ENCODE peak calls at places on chromosomes 16 and 17, in seven cellular contexts. B, Q, I, J, L, S and T are unnamed samples.

GRCh38 chr17:28661635-28662526 is at the start of the genes SDF2 and SUPT6H:
- DNase-seq in B (peak), Q (peak), I (peak), J (peak), L (peak), S (peak), T (no peak)

GRCh38 chr17:75348386-75349012 is 57.0 kb downstream of the GRB2 start:
- DNase-seq in B (no peak), Q (no peak), I (no peak), J (no peak), L (no peak), S (no peak), T (no peak)

GRCh38 chr16:75227361-75228142 is 8.8 kb downstream of the CTRB1 start:
- DNase-seq in B (no peak), Q (no peak), I (no peak), J (no peak), L (peak), S (no peak), T (no peak)

GRCh38 chr16:4713663-4714501 is 20.2 kb downstream of the ANKS3 start:
- DNase-seq in B (no peak), Q (no peak), I (no peak), J (no peak), L (no peak), S (no peak), T (no peak)

GRCh38 chr16:58733248-58733670 is 857 bp downstream of the GOT2 start:
- DNase-seq in B (no peak), Q (no peak), I (no peak), J (no peak), L (no peak), S (no peak), T (no peak)

GRCh38 chr17:71689782-71690181 is 431.0 kb upstream of the SOX9 start:
- DNase-seq in B (no peak), Q (no peak), I (no peak), J (no peak), L (no peak), S (no peak), T (no peak)

GRCh38 chr16:30010817-30011504 is at the start of gene DOC2A:
- DNase-seq in B (no peak), Q (no peak), I (no peak), J (no peak), L (no peak), S (no peak), T (no peak)

GRCh38 chr17:76565728-76566612 is 19.7 kb downstream of the ST6GALNAC2 start:
- DNase-seq in B (no peak), Q (no peak), I (no peak), J (no peak), L (no peak), S (no peak), T (no peak)

GRCh38 chr16:80899804-80900592 is 95.6 kb upstream of the CDYL2 start:
- DNase-seq in B (peak), Q (peak), I (peak), J (peak), L (peak), S (peak), T (peak)

GRCh38 chr16:35214840-35215239 is 1755.4 kb downstream of the TP53TG3F start:
- DNase-seq in B (no peak), Q (no peak), I (no peak), J (no peak), L (no peak), S (no peak), T (no peak)

DNA sequence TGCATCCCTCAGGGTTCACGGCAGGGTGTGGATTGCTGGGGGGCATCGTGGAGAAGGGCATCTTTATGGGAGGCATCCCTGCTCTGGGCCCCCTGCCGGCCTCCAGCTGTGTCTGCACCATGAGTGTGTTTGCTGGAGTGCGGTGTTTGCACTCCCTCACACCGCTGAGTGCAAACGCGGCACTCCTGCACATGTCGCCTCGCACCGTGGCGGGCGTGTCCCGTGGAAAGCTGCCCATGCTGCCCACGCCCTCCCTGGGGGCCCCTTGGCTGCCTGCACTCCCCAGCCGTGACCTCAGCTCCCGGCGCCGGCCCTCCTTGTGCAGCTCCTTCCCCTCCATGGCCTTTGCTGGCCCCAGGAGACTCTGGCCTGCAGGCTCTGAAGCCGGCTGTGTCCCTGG is 74.6 kb upstream of the ZNF750 start:
- DNase-seq in B (no peak), Q (no peak), I (peak), J (no peak), L (no peak), S (no peak), T (no peak)
- TF ChIP-seq CTCF in B (peak), Q (peak), I (no peak), J (no peak), L (peak), S (no peak), T (peak)

GRCh38 chr16:1283296-1283695 is 26.1 kb upstream of the UBE2I start:
- DNase-seq in B (no peak), Q (no peak), I (no peak), J (no peak), L (no peak), S (no peak), T (no peak)

GRCh38 chr16:1283996-1284592 is 25.3 kb upstream of the UBE2I start:
- DNase-seq in B (no peak), Q (no peak), I (no peak), J (no peak), L (no peak), S (no peak), T (no peak)

GRCh38 chr16:1280783-1281182 is 24.9 kb downstream of the TPSD1 start:
- DNase-seq in B (no peak), Q (no peak), I (no peak), J (no peak), L (no peak), S (no peak), T (no peak)

GRCh38 chr16:1281517-1281916 is 25.6 kb downstream of the TPSD1 start:
- DNase-seq in B (no peak), Q (no peak), I (no peak), J (no peak), L (no peak), S (no peak), T (no peak)

GRCh38 chr16:1282275-1282995 is 26.6 kb downstream of the TPSD1 start:
- DNase-seq in B (no peak), Q (no peak), I (no peak), J (no peak), L (no peak), S (no peak), T (no peak)
- TF ChIP-seq CTCF in B (no peak), Q (no peak), I (no peak), J (no peak), L (no peak), S (no peak), T (no peak)

DNA sequence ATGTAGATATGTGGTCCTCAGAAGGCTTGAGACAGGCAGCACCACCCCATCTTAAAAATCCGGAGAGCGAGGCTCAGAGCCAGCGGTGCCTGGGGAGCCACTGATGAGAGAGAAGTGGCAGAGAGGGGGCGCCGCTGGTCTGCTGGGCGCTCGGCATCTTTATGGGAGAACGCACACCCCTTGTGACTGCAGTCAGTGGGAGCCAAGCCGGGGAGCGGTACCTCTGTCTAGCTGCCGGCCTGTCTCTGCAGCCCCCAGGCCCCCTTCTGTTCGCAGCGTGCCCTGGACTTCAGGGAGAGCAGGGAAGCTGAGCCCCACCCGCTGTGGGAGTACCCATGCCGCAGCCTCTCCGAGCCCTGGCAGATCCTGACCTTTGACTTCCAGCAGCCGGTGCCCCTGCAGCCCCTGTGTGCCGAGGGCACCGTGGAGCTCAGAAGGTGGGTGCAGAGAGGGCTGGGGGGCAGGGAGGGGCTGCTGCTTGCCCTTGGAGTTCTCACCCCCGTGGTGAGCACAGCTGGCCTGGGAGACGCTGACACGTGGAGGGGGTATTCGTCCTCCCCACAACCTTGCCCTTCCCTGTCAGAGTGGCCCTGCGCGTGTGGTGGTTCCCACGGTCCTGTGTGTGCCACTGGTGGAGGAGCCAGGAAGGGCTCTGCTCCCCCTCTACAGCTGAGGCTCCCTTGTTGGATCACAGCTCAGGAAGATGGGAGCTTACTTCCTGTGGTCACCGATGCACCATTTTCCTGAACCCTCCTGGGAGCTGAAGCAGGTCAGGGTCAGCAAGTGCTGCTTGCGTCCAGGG is 44.8 kb downstream of the PRMT7 start:
- DNase-seq in B (no peak), Q (no peak), I (no peak), J (no peak), L (no peak), S (no peak), T (no peak)
- TF ChIP-seq CTCF in B (no peak), Q (no peak), I (no peak), J (no peak), L (no peak), S (no peak), T (peak)

GRCh38 chr17:6072157-6072556 is 2.0 kb downstream of the WSCD1 start:
- DNase-seq in B (no peak), Q (no peak), I (no peak), J (no peak), L (no peak), S (no peak), T (no peak)

GRCh38 chr17:6069611-6070279 is 434 bp upstream of the WSCD1 start:
- DNase-seq in B (no peak), Q (no peak), I (no peak), J (no peak), L (no peak), S (peak), T (no peak)

GRCh38 chr17:6070280-6070894 is at the start of gene WSCD1:
- DNase-seq in B (no peak), Q (no peak), I (peak), J (no peak), L (no peak), S (peak), T (no peak)

GRCh38 chr17:6071528-6072065 is 1.4 kb downstream of the WSCD1 start:
- DNase-seq in B (no peak), Q (no peak), I (no peak), J (no peak), L (no peak), S (no peak), T (no peak)

GRCh38 chr17:6070895-6071511 is 824 bp downstream of the WSCD1 start:
- DNase-seq in B (no peak), Q (no peak), I (no peak), J (no peak), L (no peak), S (peak), T (no peak)
- TF ChIP-seq CTCF in B (no peak), Q (no peak), I (no peak), J (no peak), L (no peak), S (no peak), T (no peak)

GRCh38 chr17:65743313-65743665 is 181.8 kb upstream of the AXIN2 start:
- DNase-seq in B (no peak), Q (no peak), I (no peak), J (no peak), L (no peak), S (no peak), T (no peak)
- TF ChIP-seq CTCF in B (no peak), Q (no peak), I (no peak), J (no peak), L (no peak), S (no peak), T (no peak)